ENCODE peak calls at places on chromosomes 6 and 20, in four cellular contexts. W is adrenal gland, D is mesendoderm, K is GM23248. I is an unnamed sample.

GRCh38 chr6:85756982-85757381 is 114.3 kb upstream of the SYNCRIP start:
- DNase-seq in W (no peak), D (peak; percentile 21), K (peak; percentile 58), I (no peak)

GRCh38 chr6:106547961-106548453 is 81.3 kb downstream of the RTN4IP1 start:
- DNase-seq in W (no peak), D (peak; percentile 49), K (no peak), I (peak; percentile 47)

GRCh38 chr20:4261333-4262284 is 246.3 kb upstream of the RNF24 start:
- DNase-seq in W (no peak), D (no peak), K (peak; percentile 69), I (peak; percentile 4)

GRCh38 chr6:3671382-3671781 is 80.1 kb downstream of the PXDC1 start:
- DNase-seq in W (no peak), D (no peak), K (no peak), I (no peak)

GRCh38 chr6:133999305-133999704 is 46.3 kb downstream of the TBPL1 start:
- DNase-seq in W (no peak), D (no peak), K (no peak), I (no peak)

GRCh38 chr6:157317129-157317814 is 6.0 kb downstream of the TMEM242 start:
- DNase-seq in W (peak; percentile 91), D (no peak), K (peak; percentile 86), I (peak; percentile 72)

GRCh38 chr6:50277774-50278173 is 228.0 kb upstream of the DEFB112 start:
- DNase-seq in W (no peak), D (no peak), K (no peak), I (no peak)

GRCh38 chr6:24646771-24647170 is 780 bp upstream of the KIAA0319 start:
- DNase-seq in W (no peak), D (peak; percentile 27), K (peak; percentile 24), I (no peak)

GRCh38 chr6:117505337-117505736 is 22.9 kb downstream of the DCBLD1 start:
- DNase-seq in W (no peak), D (no peak), K (no peak), I (no peak)

GRCh38 chr20:39885975-39886649 is 802.9 kb downstream of the MAFB start:
- DNase-seq in W (peak; percentile 66), D (peak; percentile 95), K (peak; percentile 98), I (peak; percentile 83)

GRCh38 chr6:170041526-170041925 is 249.4 kb downstream of the DLL1 start:
- DNase-seq in W (no peak), D (no peak), K (no peak), I (no peak)

GRCh38 chr6:104484626-104485025 is 375.1 kb downstream of the HACE1 start:
- DNase-seq in W (no peak), D (no peak), K (no peak), I (no peak)

GRCh38 chr6:138101946-138102731 is 5.1 kb downstream of the PERP start:
- DNase-seq in W (no peak), D (peak; percentile 96), K (peak; percentile 17), I (no peak)

GRCh38 chr6:24827162-24827561 is 28.4 kb upstream of the ARMH2 start:
- DNase-seq in W (no peak), D (no peak), K (no peak), I (no peak)

GRCh38 chr20:57831326-57831991 is 121.6 kb upstream of the PMEPA1 start:
- DNase-seq in W (no peak), D (no peak), K (no peak), I (no peak)

GRCh38 chr20:16947346-16947943 is 199.3 kb downstream of the OTOR start:
- DNase-seq in W (no peak), D (no peak), K (peak; percentile 7), I (no peak)

GRCh38 chr20:10329387-10330005 is 104.5 kb downstream of the MKKS start:
- DNase-seq in W (no peak), D (no peak), K (no peak), I (no peak)

GRCh38 chr6:147203311-147204059 is 732 bp upstream of the STXBP5 start:
- DNase-seq in W (peak; percentile 66), D (peak; percentile 80), K (peak; percentile 95), I (peak; percentile 79)

GRCh38 chr20:62376112-62377063 is 9.3 kb upstream of the LAMA5 start:
- DNase-seq in W (no peak), D (peak; percentile 98), K (peak; percentile 53), I (peak; percentile 96)

GRCh38 chr6:163679753-163680152 is 265.2 kb downstream of the QKI start:
- DNase-seq in W (no peak), D (no peak), K (no peak), I (no peak)

GRCh38 chr6:96787846-96788580 is 49.3 kb downstream of the GPR63 start:
- DNase-seq in W (no peak), D (no peak), K (no peak), I (no peak)

GRCh38 chr6:30265594-30265993 is 52.4 kb upstream of the TRIM26 start:
- DNase-seq in W (no peak), D (no peak), K (no peak), I (no peak)

GRCh38 chr6:30267423-30267822 is 54.2 kb upstream of the TRIM26 start:
- DNase-seq in W (no peak), D (no peak), K (no peak), I (no peak)

GRCh38 chr6:30263734-30264133 is 50.5 kb upstream of the TRIM26 start:
- DNase-seq in W (peak; percentile 28), D (peak; percentile 63), K (peak; percentile 68), I (peak; percentile 70)

GRCh38 chr6:30264731-30265130 is 51.5 kb upstream of the TRIM26 start:
- DNase-seq in W (no peak), D (no peak), K (peak; percentile 79), I (no peak)

DNA sequence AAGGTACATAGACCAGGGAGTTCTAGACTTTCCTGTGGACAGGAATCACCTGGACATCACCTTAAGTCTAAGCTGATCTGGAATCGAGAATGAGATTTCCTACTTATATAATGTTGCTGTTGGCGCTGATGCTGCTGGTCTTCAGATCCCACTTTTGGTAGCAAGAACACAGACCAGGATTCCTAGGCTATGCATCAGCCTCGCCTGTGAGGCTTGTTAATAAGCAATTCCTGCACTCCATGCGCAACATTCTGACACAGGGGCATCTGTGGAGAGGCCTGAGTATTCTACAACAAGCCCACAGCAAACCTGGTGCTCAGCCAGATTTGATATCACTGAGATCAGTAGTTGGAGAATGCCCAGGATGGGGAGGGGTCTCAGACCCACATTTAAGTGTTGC is 52.0 kb upstream of the TRIM26 start:
- DNase-seq in W (no peak), D (no peak), K (peak; percentile 22), I (no peak)
- H3K27ac ChIP-seq in W (no peak overlapping the region), D (no peak overlapping the region), K (peak overlapping the region; percentile 11), I (peak overlapping the region; percentile 43)

GRCh38 chr6:33290459-33290858 is 1.1 kb downstream of the PFDN6 start:
- DNase-seq in W (no peak), D (no peak), K (no peak), I (no peak)
- H3K4me3 ChIP-seq in W (no peak overlapping the region), D (no peak overlapping the region), K (peak overlapping the region; percentile 98), I (peak overlapping the region; percentile 54)

GRCh38 chr20:2751347-2751867 is 49.0 kb downstream of the CPXM1 start:
- DNase-seq in W (no peak), D (no peak), K (no peak), I (peak; percentile 20)
- H3K27ac ChIP-seq in W (no peak overlapping the region), D (no peak overlapping the region), K (no peak overlapping the region), I (no peak overlapping the region)

GRCh38 chr6:10838794-10839333 is 525 bp upstream of the MAK start:
- DNase-seq in W (no peak), D (no peak), K (no peak), I (no peak)
- H3K4me3 ChIP-seq in W (no peak overlapping the region), D (no peak overlapping the region), K (peak overlapping the region; percentile 74), I (peak overlapping the region; percentile 40)

DNA sequence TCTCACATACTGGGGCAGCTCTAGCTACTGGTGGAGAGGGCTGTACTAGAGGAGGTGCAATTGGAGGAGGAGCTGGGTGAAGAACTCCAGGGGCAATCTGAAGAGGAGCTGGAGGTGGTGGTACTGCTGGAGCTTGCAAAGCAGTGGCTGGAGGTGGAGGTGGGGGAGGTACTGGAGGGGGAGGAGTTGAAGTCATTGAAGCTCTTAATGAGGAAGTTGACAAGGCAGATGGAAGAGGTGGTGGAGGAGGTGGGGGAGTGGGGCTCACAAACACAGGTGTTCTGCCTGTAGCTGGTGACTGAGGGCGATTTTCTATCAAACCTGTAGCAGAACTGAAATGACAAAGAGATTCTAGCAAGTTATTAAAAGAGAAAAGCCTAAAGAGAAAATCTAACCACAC is 77.6 kb downstream of the WASF1 start:
- DNase-seq in W (no peak), D (no peak), K (no peak), I (no peak)
- H3K27ac ChIP-seq in W (no peak overlapping the region), D (no peak overlapping the region), K (no peak overlapping the region), I (no peak overlapping the region)

GRCh38 chr6:44180406-44180805 is 21.8 kb downstream of the CAPN11 start:
- DNase-seq in W (no peak), D (no peak), K (no peak), I (no peak)

GRCh38 chr6:44179648-44180047 is 21.0 kb downstream of the CAPN11 start:
- DNase-seq in W (no peak), D (no peak), K (no peak), I (no peak)

GRCh38 chr6:44177691-44178423 is 19.2 kb downstream of the CAPN11 start:
- DNase-seq in W (no peak), D (peak; percentile 40), K (peak; percentile 93), I (no peak)

GRCh38 chr6:44178424-44179071 is 19.9 kb downstream of the CAPN11 start:
- DNase-seq in W (no peak), D (no peak), K (no peak), I (no peak)

GRCh38 chr6:44179072-44179536 is 20.5 kb downstream of the CAPN11 start:
- DNase-seq in W (no peak), D (no peak), K (peak; percentile 25), I (no peak)
- H3K4me3 ChIP-seq in W (no peak overlapping the region), D (no peak overlapping the region), K (no peak overlapping the region), I (no peak overlapping the region)

GRCh38 chr6:7301702-7302101 is 11.3 kb downstream of the SSR1 start:
- DNase-seq in W (no peak), D (no peak), K (no peak), I (no peak)

GRCh38 chr6:7295916-7296315 is 17.1 kb downstream of the SSR1 start:
- DNase-seq in W (no peak), D (no peak), K (no peak), I (no peak)

GRCh38 chr6:7296602-7297001 is 16.4 kb downstream of the SSR1 start:
- DNase-seq in W (no peak), D (no peak), K (no peak), I (no peak)

GRCh38 chr6:7298113-7298512 is 14.9 kb downstream of the SSR1 start:
- DNase-seq in W (no peak), D (no peak), K (no peak), I (no peak)

DNA sequence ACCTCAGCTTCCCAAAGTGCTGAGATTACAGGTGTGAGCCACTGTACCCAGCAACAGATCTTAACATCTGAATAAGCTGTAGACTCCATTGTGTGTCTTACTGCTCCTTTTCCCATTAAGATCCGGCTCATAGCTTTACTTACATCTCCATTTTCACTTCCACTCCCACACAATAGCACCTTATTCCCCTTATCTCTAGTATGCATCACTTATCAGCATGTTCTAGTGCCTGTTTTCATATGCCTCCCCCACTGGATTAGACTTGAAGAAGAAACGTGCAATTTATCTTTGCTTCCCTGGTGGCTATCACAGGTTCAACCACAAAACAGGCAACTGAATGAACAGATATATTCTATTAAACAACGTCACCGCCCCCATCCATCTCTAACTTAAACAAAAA is 12.1 kb downstream of the SSR1 start:
- DNase-seq in W (no peak), D (peak; percentile 70), K (no peak), I (no peak)
- H3K27ac ChIP-seq in W (no peak overlapping the region), D (peak overlapping the region; percentile 38), K (no peak overlapping the region), I (no peak overlapping the region)

I was measured in SJSA1.